ENCODE peak calls at places on chromosomes 13 and 19, in five cellular contexts. M is omental fat pad; G is CD8-positive, alpha-beta memory T cell; U is stimulated activated naive CD8-positive, alpha-beta T cell treated with anti-CD3 and anti-CD28 coated beads, Interleukin-15, Interleukin-2, amounts not matched to agents 100 U/mL and 50 U/mL, for 24 hours; S is hypothalamus. V is an unnamed sample.

GRCh38 chr19:16625183-16625958 is 2.6 kb downstream of the MED26 start:
- DNase-seq in M (no peak), G (no peak), U (no peak), S (no peak), V (no peak)

GRCh38 chr13:20995245-20995829 is 66.0 kb downstream of the LATS2 start:
- DNase-seq in M (no peak), G (no peak), U (no peak), S (no peak), V (no peak)

GRCh38 chr19:38617283-38617763 is 430 bp downstream of the MAP4K1 start:
- DNase-seq in M (no peak), G (peak), U (peak), S (no peak), V (no peak)

GRCh38 chr19:6925801-6926751 is 38.7 kb downstream of the ADGRE1 start:
- DNase-seq in M (no peak), G (peak), U (no peak), S (no peak), V (no peak)

GRCh38 chr19:40690050-40690698 is at the start of gene NUMBL:
- DNase-seq in M (no peak), G (no peak), U (no peak), S (no peak), V (no peak)

GRCh38 chr13:97295279-97296182 is 73.4 kb downstream of the MBNL2 start:
- DNase-seq in M (no peak), G (no peak), U (no peak), S (no peak), V (no peak)

GRCh38 chr19:56333506-56333905 is 18.9 kb upstream of the ZSCAN5A start:
- DNase-seq in M (no peak), G (peak), U (peak), S (no peak), V (no peak)

GRCh38 chr13:102322211-102322610 is 79.6 kb downstream of the FGF14 start:
- DNase-seq in M (no peak), G (no peak), U (no peak), S (no peak), V (no peak)

GRCh38 chr19:29836409-29836825 is 24.6 kb downstream of the CCNE1 start:
- DNase-seq in M (no peak), G (no peak), U (peak), S (no peak), V (no peak)

GRCh38 chr19:4368128-4368820 is 24.9 kb downstream of the MPND start:
- DNase-seq in M (no peak), G (no peak), U (peak), S (no peak), V (no peak)

GRCh38 chr19:29393915-29394460 is 131.8 kb upstream of the VSTM2B start:
- DNase-seq in M (no peak), G (no peak), U (no peak), S (no peak), V (no peak)

GRCh38 chr13:88005188-88005587 is 334.0 kb downstream of the SLITRK5 start:
- DNase-seq in M (no peak), G (no peak), U (no peak), S (no peak), V (no peak)

GRCh38 chr19:40357655-40358054 is 9.2 kb downstream of the PLD3 start:
- DNase-seq in M (no peak), G (no peak), U (no peak), S (no peak), V (no peak)

GRCh38 chr19:13229246-13229645 is 79.0 kb downstream of the IER2 start:
- DNase-seq in M (no peak), G (no peak), U (no peak), S (no peak), V (no peak)

GRCh38 chr13:91278888-91279287 is 68.6 kb upstream of the MIR17HG start:
- DNase-seq in M (no peak), G (no peak), U (no peak), S (no peak), V (no peak)

GRCh38 chr13:112895521-112896465 is 73.2 kb upstream of the MCF2L start:
- DNase-seq in M (no peak), G (no peak), U (no peak), S (no peak), V (no peak)

GRCh38 chr19:57334191-57334590 is 13.9 kb downstream of the ZNF543 start:
- DNase-seq in M (no peak), G (no peak), U (no peak), S (no peak), V (no peak)